ENCODE peak calls at places on chromosome 19, in four cellular contexts. O is upper lobe of right lung, H is ovary, C is astrocyte. N is an unnamed sample.

GRCh38 chr19:4676955-4677731 is 7.0 kb upstream of the MYDGF start:
- DNase-seq in O (no peak), H (no peak), C (no peak), N (no peak)

GRCh38 chr19:5128251-5128931 is 159.5 kb downstream of the KDM4B start:
- DNase-seq in O (no peak), H (peak; percentile 89), C (peak; percentile 72), N (peak; percentile 32)

GRCh38 chr19:15576526-15577156 is 38.4 kb upstream of the CYP4F8 start:
- DNase-seq in O (no peak), H (no peak), C (no peak), N (no peak)

GRCh38 chr19:55585658-55586339 is 5.2 kb upstream of the ZNF579 start:
- DNase-seq in O (peak; percentile 93), H (peak; percentile 92), C (peak; percentile 63), N (no peak)

GRCh38 chr19:20367811-20368294 is 197.7 kb downstream of the ZNF737 start:
- DNase-seq in O (no peak), H (no peak), C (no peak), N (no peak)

GRCh38 chr19:23071087-23071511 is 45.7 kb upstream of the ZNF730 start:
- DNase-seq in O (no peak), H (peak; percentile 36), C (peak; percentile 18), N (no peak)

GRCh38 chr19:11495481-11495880 is 10.2 kb downstream of the ZNF653 start:
- DNase-seq in O (no peak), H (no peak), C (no peak), N (no peak)

GRCh38 chr19:48506138-48506733 is 5.4 kb downstream of the LMTK3 start:
- DNase-seq in O (no peak), H (no peak), C (no peak), N (no peak)

GRCh38 chr19:15425321-15425950 is 6.6 kb upstream of the AKAP8L start:
- DNase-seq in O (no peak), H (no peak), C (no peak), N (no peak)

GRCh38 chr19:55633866-55634265 is 6.9 kb upstream of the ZNF580 start:
- DNase-seq in O (no peak), H (no peak), C (no peak), N (no peak)

GRCh38 chr19:34495416-34495815 is 13.9 kb downstream of the WTIP start:
- DNase-seq in O (no peak), H (peak; percentile 16), C (no peak), N (no peak)

GRCh38 chr19:52211203-52211602 is 21.4 kb downstream of the PPP2R1A start:
- DNase-seq in O (no peak), H (no peak), C (no peak), N (no peak)

GRCh38 chr19:44111910-44112463 is 1.2 kb upstream of the ZNF225 start:
- DNase-seq in O (no peak), H (no peak), C (peak; percentile 93), N (peak; percentile 28)

GRCh38 chr19:5594521-5594950 is 26.8 kb upstream of the TINCR start:
- DNase-seq in O (no peak), H (no peak), C (no peak), N (no peak)

GRCh38 chr19:44767295-44768180 is 10.2 kb upstream of the CBLC start:
- DNase-seq in O (no peak), H (no peak), C (no peak), N (no peak)

GRCh38 chr19:13284929-13285928 is 135.0 kb downstream of the IER2 start:
- DNase-seq in O (no peak), H (no peak), C (no peak), N (no peak)

GRCh38 chr19:15922021-15922420 is 12.3 kb downstream of the CYP4F11 start:
- DNase-seq in O (no peak), H (no peak), C (no peak), N (no peak)

GRCh38 chr19:12015753-12016116 is 19.7 kb downstream of the ZNF433 start:
- DNase-seq in O (no peak), H (no peak), C (no peak), N (no peak)

GRCh38 chr19:42606660-42607351 is 12.1 kb upstream of the CEACAM8 start:
- DNase-seq in O (peak; percentile 90), H (no peak), C (no peak), N (no peak)

GRCh38 chr19:1131718-1132552 is 28.1 kb downstream of the GPX4 start:
- DNase-seq in O (peak; percentile 94), H (peak; percentile 84), C (peak; percentile 87), N (peak; percentile 52)

GRCh38 chr19:48836089-48837017 is at the start of gene HSD17B14:
- DNase-seq in O (peak; percentile 75), H (peak; percentile 70), C (peak; percentile 59), N (no peak)

GRCh38 chr19:30070970-30071632 is 129.1 kb downstream of the URI1 start:
- DNase-seq in O (peak; percentile 48), H (peak; percentile 21), C (no peak), N (no peak)

GRCh38 chr19:290539-291521 is at the start of gene PLPP2:
- DNase-seq in O (peak; percentile 80), H (no peak), C (no peak), N (no peak)

GRCh38 chr19:44455100-44455499 is 6.8 kb upstream of the ZNF229 start:
- DNase-seq in O (no peak), H (no peak), C (no peak), N (no peak)

GRCh38 chr19:49333426-49334288 is 1.5 kb upstream of the CD37 start:
- DNase-seq in O (peak; percentile 69), H (no peak), C (no peak), N (no peak)

GRCh38 chr19:23516266-23516665 is 121.0 kb upstream of the ZNF91 start:
- DNase-seq in O (no peak), H (no peak), C (no peak), N (no peak)

GRCh38 chr19:52102163-52102562 is 6.6 kb upstream of the ZNF841 start:
- DNase-seq in O (no peak), H (no peak), C (no peak), N (no peak)

GRCh38 chr19:42131149-42132029 is 857 bp downstream of the POU2F2 start:
- DNase-seq in O (no peak), H (no peak), C (no peak), N (no peak)

GRCh38 chr19:45876411-45877197 is 9.3 kb downstream of the IRF2BP1 start:
- DNase-seq in O (peak; percentile 85), H (no peak), C (peak; percentile 17), N (no peak)

GRCh38 chr19:32404213-32404938 is 1.2 kb upstream of the DPY19L3 start:
- DNase-seq in O (no peak), H (peak; percentile 40), C (no peak), N (no peak)

GRCh38 chr19:1987197-1988187 is 28.0 kb downstream of the BTBD2 start:
- DNase-seq in O (no peak), H (no peak), C (no peak), N (no peak)

GRCh38 chr19:13289295-13289694 is 139.1 kb downstream of the IER2 start:
- DNase-seq in O (no peak), H (no peak), C (no peak), N (no peak)

GRCh38 chr19:3669134-3669436 is 31.2 kb downstream of the PIP5K1C start:
- DNase-seq in O (no peak), H (no peak), C (no peak), N (no peak)

GRCh38 chr19:40431698-40432097 is 5.9 kb upstream of the SERTAD1 start:
- DNase-seq in O (no peak), H (no peak), C (no peak), N (no peak)
- H3K4me3 ChIP-seq in O (no peak overlapping the region), H (no peak overlapping the region), C (no peak overlapping the region), N (no peak overlapping the region)

DNA sequence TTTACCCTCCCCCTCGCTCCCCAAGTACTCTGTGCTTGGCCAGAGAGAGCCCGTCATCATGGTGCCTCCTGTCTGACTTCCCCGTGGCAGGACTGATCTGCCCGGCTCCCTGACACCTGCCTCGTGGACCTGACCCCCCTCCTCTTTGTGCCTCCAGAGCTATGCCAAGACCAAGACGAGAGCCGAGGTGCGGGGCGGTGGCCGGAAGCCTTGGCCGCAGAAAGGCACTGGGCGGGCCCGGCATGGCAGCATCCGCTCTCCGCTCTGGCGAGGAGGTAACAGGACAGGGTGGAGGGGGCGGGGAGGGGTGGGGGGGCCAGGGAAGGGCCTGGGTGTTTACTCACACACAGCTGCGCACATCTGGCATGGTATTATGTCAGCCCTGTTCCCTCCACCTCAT is 4.5 kb downstream of the MRPL4 start:
- DNase-seq in O (no peak), H (no peak), C (no peak), N (no peak)
- H3K36me3 ChIP-seq in O (peaks cover 49% of the 10 kb centered on the region), H (no peaks in the 10 kb centered on the region), C (peaks cover 14% of the 10 kb centered on the region), N (peaks cover 23% of the 10 kb centered on the region)

GRCh38 chr19:39154626-39155100 is 29.1 kb downstream of the PAK4 start:
- DNase-seq in O (peak; percentile 89), H (no peak), C (no peak), N (no peak)
- TF ChIP-seq CTCF in O (peak; percentile 25), H (no peak), C (no peak), N (no peak)

GRCh38 chr19:57664269-57665127 is 4.2 kb upstream of the ZSCAN4 start:
- DNase-seq in O (peak; percentile 65), H (peak; percentile 74), C (peak; percentile 27), N (peak; percentile 3)

GRCh38 chr19:57668635-57669034 is at the start of gene ZSCAN4:
- DNase-seq in O (no peak), H (no peak), C (no peak), N (no peak)

GRCh38 chr19:57671124-57671895 is 2.6 kb downstream of the ZSCAN4 start:
- DNase-seq in O (no peak), H (no peak), C (no peak), N (no peak)

GRCh38 chr19:57667220-57667619 is 1.5 kb upstream of the ZSCAN4 start:
- DNase-seq in O (no peak), H (no peak), C (no peak), N (no peak)

GRCh38 chr19:57665261-57665806 is 3.4 kb upstream of the ZSCAN4 start:
- DNase-seq in O (no peak), H (no peak), C (no peak), N (no peak)
- H3K4me3 ChIP-seq in O (no peak overlapping the region), H (no peak overlapping the region), C (no peak overlapping the region), N (no peak overlapping the region)